ENCODE peak calls at places on chromosome 14, in six cellular contexts. E, Q, X, F, Y and D are unnamed samples.

GRCh38 chr14:59342516-59343484 is 122.4 kb downstream of the GPR135 start:
- DNase-seq in E (no peak), Q (peak), X (no peak), F (no peak), Y (peak), D (no peak)

GRCh38 chr14:91331761-91332447 is 85.7 kb downstream of the CCDC88C start:
- DNase-seq in E (no peak), Q (no peak), X (peak), F (no peak), Y (no peak), D (no peak)

GRCh38 chr14:68124885-68125731 is 305.5 kb downstream of the RAD51B start:
- DNase-seq in E (no peak), Q (peak), X (no peak), F (peak), Y (peak), D (peak)

GRCh38 chr14:64654072-64654899 is 49.9 kb upstream of the PLEKHG3 start:
- DNase-seq in E (no peak), Q (peak), X (peak), F (no peak), Y (peak), D (peak)

GRCh38 chr14:91396959-91397815 is 20.4 kb downstream of the CCDC88C start:
- DNase-seq in E (no peak), Q (no peak), X (no peak), F (no peak), Y (no peak), D (no peak)

GRCh38 chr14:92382677-92383076 is 59.7 kb downstream of the SLC24A4 start:
- DNase-seq in E (no peak), Q (peak), X (no peak), F (no peak), Y (no peak), D (no peak)

GRCh38 chr14:23894687-23895419 is 58.7 kb upstream of the DHRS4 start:
- DNase-seq in E (no peak), Q (no peak), X (no peak), F (no peak), Y (no peak), D (no peak)

GRCh38 chr14:96578619-96579018 is 76.4 kb downstream of the PAPOLA start:
- DNase-seq in E (no peak), Q (no peak), X (no peak), F (peak), Y (no peak), D (no peak)

GRCh38 chr14:103028161-103028767 is 29.1 kb downstream of the CDC42BPB start:
- DNase-seq in E (no peak), Q (no peak), X (no peak), F (no peak), Y (no peak), D (no peak)

GRCh38 chr14:60164717-60165546 is at the start of gene DHRS7:
- DNase-seq in E (peak), Q (peak), X (peak), F (peak), Y (peak), D (peak)

GRCh38 chr14:104290058-104290667 is 151.8 kb downstream of the KIF26A start:
- DNase-seq in E (no peak), Q (no peak), X (peak), F (peak), Y (no peak), D (no peak)

GRCh38 chr14:80754696-80755095 is 186.8 kb downstream of the CEP128 start:
- DNase-seq in E (no peak), Q (no peak), X (no peak), F (no peak), Y (no peak), D (no peak)

GRCh38 chr14:52338282-52338681 is 24.2 kb downstream of the PTGER2 start:
- DNase-seq in E (no peak), Q (peak), X (no peak), F (no peak), Y (peak), D (peak)

GRCh38 chr14:83556065-83556464 is 1973.9 kb upstream of the FLRT2 start:
- DNase-seq in E (no peak), Q (peak), X (no peak), F (no peak), Y (peak), D (no peak)

GRCh38 chr14:91338369-91338768 is 79.3 kb downstream of the CCDC88C start:
- DNase-seq in E (no peak), Q (peak), X (no peak), F (no peak), Y (no peak), D (no peak)

GRCh38 chr14:74531467-74531866 is 37.9 kb downstream of the ISCA2 start:
- DNase-seq in E (no peak), Q (peak), X (no peak), F (no peak), Y (peak), D (no peak)

GRCh38 chr14:92513204-92513965 is at the start of gene RIN3:
- DNase-seq in E (no peak), Q (peak), X (peak), F (peak), Y (peak), D (peak)

GRCh38 chr14:58104808-58105207 is 47.2 kb downstream of the ARMH4 start:
- DNase-seq in E (no peak), Q (peak), X (no peak), F (no peak), Y (peak), D (peak)

GRCh38 chr14:23043749-23044148 is 1.7 kb downstream of the PSMB11 start:
- DNase-seq in E (no peak), Q (no peak), X (no peak), F (no peak), Y (no peak), D (no peak)

GRCh38 chr14:71321556-71322315 is 414.5 kb downstream of the PCNX1 start:
- DNase-seq in E (no peak), Q (peak), X (no peak), F (no peak), Y (peak), D (peak)

GRCh38 chr14:73759183-73759713 is 45.1 kb upstream of the PNMA1 start:
- DNase-seq in E (no peak), Q (no peak), X (peak), F (peak), Y (peak), D (no peak)

GRCh38 chr14:58637391-58638230 is at the start of gene DACT1:
- DNase-seq in E (no peak), Q (peak), X (peak), F (peak), Y (peak), D (no peak)

GRCh38 chr14:102058146-102058545 is 28.7 kb downstream of the HSP90AA1 start:
- DNase-seq in E (no peak), Q (no peak), X (no peak), F (no peak), Y (no peak), D (no peak)

GRCh38 chr14:65910108-65910507 is 497.6 kb downstream of the FUT8 start:
- DNase-seq in E (no peak), Q (peak), X (no peak), F (no peak), Y (peak), D (no peak)

GRCh38 chr14:76829650-76830421 is 3.6 kb downstream of the LRRC74A start:
- DNase-seq in E (no peak), Q (no peak), X (no peak), F (no peak), Y (no peak), D (no peak)

GRCh38 chr14:64755661-64756265 is 51.5 kb downstream of the PLEKHG3 start:
- DNase-seq in E (peak), Q (peak), X (no peak), F (no peak), Y (peak), D (peak)

GRCh38 chr14:66471584-66471983 is 14.6 kb upstream of the CCDC196 start:
- DNase-seq in E (no peak), Q (no peak), X (no peak), F (no peak), Y (no peak), D (no peak)

GRCh38 chr14:90444077-90444696 is 47.4 kb downstream of the CALM1 start:
- DNase-seq in E (no peak), Q (no peak), X (no peak), F (no peak), Y (no peak), D (peak)

GRCh38 chr14:103128631-103129300 is 5.5 kb downstream of the TNFAIP2 start:
- DNase-seq in E (no peak), Q (no peak), X (peak), F (peak), Y (no peak), D (peak)

GRCh38 chr14:76181546-76181945 is 29.8 kb downstream of the GPATCH2L start:
- DNase-seq in E (no peak), Q (no peak), X (no peak), F (no peak), Y (no peak), D (no peak)

GRCh38 chr14:92408186-92408585 is 85.2 kb downstream of the SLC24A4 start:
- DNase-seq in E (no peak), Q (peak), X (no peak), F (no peak), Y (peak), D (no peak)

GRCh38 chr14:74400328-74400727 is 25.7 kb downstream of the SYNDIG1L start:
- DNase-seq in E (no peak), Q (peak), X (no peak), F (peak), Y (no peak), D (no peak)